ENCODE peak calls at places on chromosome 19, in four cellular contexts. N is uterus, L is Peyer's patch, R is colonic mucosa. Q is an unnamed sample. For H3K9me3 and H3K36me3, the result is how much of the 10 kb centered on the place peaks cover.

GRCh38 chr19:34732548-34733255 is 1.3 kb upstream of the ZNF181 start:
- DNase-seq in N (peak), L (no peak), R (peak), Q (no peak)

GRCh38 chr19:2952953-2953481 is 8.2 kb upstream of the ZNF77 start:
- DNase-seq in N (no peak), L (peak), R (peak), Q (no peak)

GRCh38 chr19:47465957-47466356 is 5.7 kb downstream of the SLC8A2 start:
- DNase-seq in N (no peak), L (no peak), R (no peak), Q (no peak)

GRCh38 chr19:4555657-4556561 is 3.6 kb downstream of the SEMA6B start:
- DNase-seq in N (no peak), L (no peak), R (peak), Q (peak)

GRCh38 chr19:58296086-58296485 is 9.1 kb upstream of the ERVK3-1 start:
- DNase-seq in N (no peak), L (peak), R (no peak), Q (no peak)

GRCh38 chr19:14536926-14537692 is 7.7 kb downstream of the TECR start:
- DNase-seq in N (peak), L (peak), R (peak), Q (peak)

GRCh38 chr19:40658031-40658430 is 32.4 kb downstream of the NUMBL start:
- DNase-seq in N (no peak), L (no peak), R (no peak), Q (no peak)

GRCh38 chr19:15015946-15016542 is 33.2 kb upstream of the CASP14 start:
- DNase-seq in N (no peak), L (no peak), R (no peak), Q (peak)

GRCh38 chr19:10450853-10451609 is 30.7 kb downstream of the PDE4A start:
- DNase-seq in N (no peak), L (peak), R (peak), Q (peak)

GRCh38 chr19:22602631-22603272 is 31.4 kb upstream of the ZNF492 start:
- DNase-seq in N (no peak), L (no peak), R (no peak), Q (no peak)

GRCh38 chr19:22605275-22606211 is 28.6 kb upstream of the ZNF492 start:
- DNase-seq in N (no peak), L (no peak), R (no peak), Q (no peak)

GRCh38 chr19:22606212-22606553 is 27.9 kb upstream of the ZNF492 start:
- DNase-seq in N (no peak), L (no peak), R (no peak), Q (no peak)

GRCh38 chr19:22603518-22604440 is 30.3 kb upstream of the ZNF492 start:
- DNase-seq in N (no peak), L (no peak), R (no peak), Q (no peak)

GRCh38 chr19:22604571-22605274 is 29.4 kb upstream of the ZNF492 start:
- DNase-seq in N (no peak), L (no peak), R (no peak), Q (no peak)
- H3K9me3 ChIP-seq in N (under half), L (under half), R (under half), Q (under half)

GRCh38 chr19:20182232-20182785 is 15.3 kb downstream of the ZNF486 start:
- DNase-seq in N (no peak), L (no peak), R (no peak), Q (no peak)

DNA sequence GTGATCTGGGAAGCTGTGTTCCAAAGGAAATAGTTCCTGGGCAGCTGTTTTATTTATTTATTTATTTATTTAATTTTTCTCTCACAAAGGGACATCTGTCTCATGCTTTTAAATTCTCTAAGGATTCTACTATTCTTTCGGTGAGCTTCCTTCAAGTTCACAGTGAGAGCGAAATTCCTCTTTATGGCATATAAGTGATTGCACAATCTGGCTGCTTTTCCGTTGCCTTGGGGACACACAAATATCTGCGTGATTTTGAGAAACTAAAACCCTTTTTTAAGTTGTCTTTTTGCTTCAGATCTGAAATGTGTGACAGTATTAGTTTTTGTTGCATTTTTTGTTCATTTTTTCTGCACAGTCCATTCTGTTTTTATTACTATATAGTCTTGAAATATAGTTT is 19.1 kb downstream of the ZNF486 start:
- DNase-seq in N (no peak), L (no peak), R (no peak), Q (no peak)
- H3K36me3 ChIP-seq in N (under half), L (under half), R (under half), Q (half or more)

GRCh38 chr19:12260236-12260635 is 34.4 kb downstream of the ZNF44 start:
- DNase-seq in N (no peak), L (no peak), R (no peak), Q (no peak)

GRCh38 chr19:12260861-12261260 is 33.8 kb downstream of the ZNF44 start:
- DNase-seq in N (no peak), L (no peak), R (no peak), Q (no peak)

GRCh38 chr19:12270854-12271253 is 23.8 kb downstream of the ZNF44 start:
- DNase-seq in N (no peak), L (no peak), R (no peak), Q (no peak)

GRCh38 chr19:12261554-12261953 is 33.1 kb downstream of the ZNF44 start:
- DNase-seq in N (no peak), L (no peak), R (no peak), Q (no peak)

GRCh38 chr19:12265921-12266704 is 28.6 kb downstream of the ZNF44 start:
- DNase-seq in N (no peak), L (no peak), R (no peak), Q (no peak)
- H3K9me3 ChIP-seq in N (under half), L (under half), R (under half), Q (under half)

GRCh38 chr19:7445104-7445503 is 43.7 kb downstream of the PEX11G start:
- DNase-seq in N (no peak), L (no peak), R (no peak), Q (no peak)

GRCh38 chr19:7455600-7456296 is 33.1 kb downstream of the PEX11G start:
- DNase-seq in N (no peak), L (no peak), R (no peak), Q (no peak)

GRCh38 chr19:7454998-7455397 is 33.8 kb downstream of the PEX11G start:
- DNase-seq in N (no peak), L (no peak), R (no peak), Q (no peak)

GRCh38 chr19:7447648-7448047 is 41.2 kb downstream of the PEX11G start:
- DNase-seq in N (no peak), L (no peak), R (no peak), Q (no peak)

DNA sequence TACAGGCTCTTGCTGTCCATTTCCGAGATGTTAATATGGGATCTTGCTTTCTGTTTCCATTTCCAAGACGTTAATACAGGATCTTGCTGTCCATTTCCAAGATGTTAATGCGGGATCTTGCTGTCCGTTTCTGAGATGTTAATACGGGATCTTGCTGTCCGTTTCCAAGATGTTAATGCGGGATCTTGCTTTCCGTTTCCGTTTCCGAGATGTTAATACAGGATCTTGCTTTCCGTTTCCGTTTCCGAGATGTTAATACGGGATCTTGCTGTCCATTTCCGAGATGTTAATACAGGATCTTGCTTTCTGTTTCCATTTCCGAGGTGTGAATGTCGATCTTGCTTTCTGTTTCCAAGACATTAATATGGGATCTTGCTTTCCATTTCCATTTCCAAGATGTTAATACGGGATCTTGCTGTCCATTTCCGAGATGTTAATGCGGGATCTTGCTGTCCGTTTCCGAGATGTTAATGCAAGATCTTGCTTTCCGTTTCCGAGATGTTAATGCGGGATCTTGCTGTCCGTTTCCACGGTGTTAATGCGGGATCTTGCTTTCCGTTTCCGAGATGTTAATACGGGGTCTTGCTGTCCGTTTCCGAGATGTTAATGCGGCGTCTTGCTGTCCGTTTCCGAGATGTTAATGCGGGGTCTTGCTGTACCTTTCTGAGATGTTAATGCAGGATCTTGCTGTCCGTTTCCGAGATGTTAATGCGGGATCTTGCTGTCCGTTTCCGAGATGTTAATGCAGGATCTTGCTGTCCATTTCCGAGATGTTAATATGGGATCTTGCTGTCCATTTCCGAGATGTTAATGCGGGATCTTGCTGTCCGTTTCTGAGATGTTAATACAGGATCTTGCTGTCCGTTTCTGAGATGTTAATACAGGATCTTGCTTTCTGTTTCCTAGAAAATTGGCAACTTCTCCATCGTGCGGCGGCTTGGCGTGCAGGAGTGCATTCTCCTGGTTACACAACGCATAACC is 38.3 kb downstream of the PEX11G start:
- DNase-seq in N (no peak), L (no peak), R (no peak), Q (no peak)
- H3K36me3 ChIP-seq in N (under half), L (under half), R (under half), Q (half or more)

GRCh38 chr19:28221736-28222135 is 991.2 kb downstream of the UQCRFS1 start:
- DNase-seq in N (no peak), L (no peak), R (no peak), Q (no peak)

GRCh38 chr19:28218728-28219127 is 994.2 kb downstream of the UQCRFS1 start:
- DNase-seq in N (no peak), L (no peak), R (no peak), Q (no peak)

GRCh38 chr19:28213476-28214082 is 999.4 kb downstream of the UQCRFS1 start:
- DNase-seq in N (no peak), L (no peak), R (no peak), Q (peak)

GRCh38 chr19:28217064-28217463 is 995.9 kb downstream of the UQCRFS1 start:
- DNase-seq in N (no peak), L (no peak), R (no peak), Q (no peak)
- H3K9me3 ChIP-seq in N (under half), L (under half), R (under half), Q (under half)

DNA sequence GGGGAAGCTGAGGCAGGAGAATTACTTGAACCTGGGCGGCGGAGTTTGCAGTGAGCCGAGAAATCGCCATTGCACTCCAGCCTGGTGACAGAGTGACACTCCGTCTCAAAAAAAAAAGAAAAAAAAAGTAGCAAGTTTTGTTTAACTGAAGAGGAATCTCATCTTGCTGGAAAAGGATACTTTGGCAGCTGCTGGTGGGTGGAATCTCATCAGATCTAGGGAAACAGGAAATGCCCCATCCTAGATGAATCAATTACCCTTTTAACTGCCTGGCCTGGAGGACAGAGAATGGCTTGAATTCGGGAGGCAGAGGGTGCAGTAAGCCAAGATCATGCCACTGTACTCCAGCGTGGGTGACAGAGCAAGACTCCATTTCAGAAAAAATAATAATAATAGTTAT is 8.4 kb downstream of the ZNF320 start:
- DNase-seq in N (no peak), L (no peak), R (no peak), Q (no peak)
- H3K36me3 ChIP-seq in N (under half), L (under half), R (under half), Q (under half)

GRCh38 chr19:43224855-43225253 is 19.4 kb upstream of the PSG4 start:
- DNase-seq in N (no peak), L (no peak), R (no peak), Q (no peak)

GRCh38 chr19:43229315-43229714 is 23.9 kb upstream of the PSG4 start:
- DNase-seq in N (no peak), L (no peak), R (no peak), Q (no peak)
- H3K9me3 ChIP-seq in N (under half), L (under half), R (under half), Q (under half)

DNA sequence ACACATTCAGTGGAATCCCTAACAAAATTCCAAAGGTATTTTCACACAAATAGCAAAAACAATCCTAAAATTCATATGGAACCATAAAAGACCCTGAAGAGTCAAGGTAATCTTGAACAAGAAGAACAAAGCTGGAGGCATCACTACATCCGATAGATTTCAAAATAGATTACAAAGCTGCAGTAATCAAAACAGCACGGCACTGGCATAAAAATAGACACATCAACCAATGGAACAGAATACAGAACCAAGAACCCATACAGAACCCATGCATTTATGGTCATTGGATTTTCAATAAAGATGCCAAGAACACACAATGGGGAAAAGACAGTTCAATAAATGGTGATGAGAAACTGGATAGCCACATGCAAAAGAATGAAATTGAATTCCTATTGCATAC is 32.5 kb downstream of the ZNF566 start:
- DNase-seq in N (no peak), L (no peak), R (no peak), Q (no peak)
- H3K36me3 ChIP-seq in N (under half), L (under half), R (under half), Q (under half)

Q was measured in MG63.